ENCODE peak calls at places on chromosomes 6 and 20, in eight cellular contexts. T is H7; W is effector memory CD4-positive, alpha-beta T cell; Y is PC-3; N is lower leg skin; B is GM12865; V is aorta; S is astrocyte of the spinal cord. O is an unnamed sample.

GRCh38 chr6:150527100-150527499 is 72.6 kb upstream of the PLEKHG1 start:
- DNase-seq in W (no peak), N (no peak), S (peak; percentile 26), Y (peak; percentile 33), V (peak; percentile 50), T (no peak), B (no peak), O (peak; percentile 12)

GRCh38 chr20:40154514-40154913 is 534.5 kb downstream of the MAFB start:
- DNase-seq in T (no peak), N (no peak), V (no peak), Y (no peak), W (no peak), B (no peak), S (no peak), O (no peak)

GRCh38 chr6:63724721-63725120 is 89.1 kb downstream of the PHF3 start:
- DNase-seq in N (no peak), V (no peak), B (no peak), S (no peak), Y (no peak), W (no peak), T (no peak), O (no peak)

GRCh38 chr6:167122827-167123657 is at the start of gene CCR6:
- DNase-seq in S (no peak), B (peak; percentile 49), W (no peak), N (no peak), V (no peak), Y (no peak), T (no peak), O (no peak)

GRCh38 chr20:64254156-64254555 is 1.4 kb upstream of the PCMTD2 start:
- DNase-seq in T (no peak), V (no peak), W (no peak), S (no peak), B (no peak), Y (no peak), N (no peak), O (no peak)

GRCh38 chr6:136466789-136467585 is 83.2 kb downstream of the MAP7 start:
- DNase-seq in Y (no peak), V (no peak), T (no peak), W (no peak), B (no peak), S (no peak), N (no peak), O (peak; percentile 12)

GRCh38 chr6:75331134-75331533 is 46.5 kb upstream of the TMEM30A start:
- DNase-seq in V (no peak), S (peak; percentile 47), N (no peak), Y (peak; percentile 65), B (no peak), T (no peak), W (no peak), O (no peak)

GRCh38 chr6:15770347-15771143 is 107.7 kb upstream of the DTNBP1 start:
- DNase-seq in B (peak; percentile 78), N (no peak), Y (peak; percentile 37), V (no peak), T (no peak), W (no peak), S (no peak), O (no peak)

GRCh38 chr6:41289815-41290214 is 3.3 kb upstream of the TREM1 start:
- DNase-seq in S (no peak), Y (no peak), V (no peak), N (no peak), B (no peak), W (no peak), T (no peak), O (no peak)

GRCh38 chr6:155341130-155341828 is 27.0 kb upstream of the TFB1M start:
- DNase-seq in V (no peak), N (no peak), S (peak; percentile 81), W (no peak), B (peak; percentile 69), Y (peak; percentile 74), T (no peak), O (no peak)

GRCh38 chr6:110541701-110542309 is 65.4 kb upstream of the SLC22A16 start:
- DNase-seq in T (no peak), N (no peak), V (no peak), W (no peak), S (no peak), Y (no peak), B (no peak), O (no peak)

GRCh38 chr6:39200498-39201020 is 28.7 kb downstream of the KCNK5 start:
- DNase-seq in S (no peak), Y (peak; percentile 50), V (no peak), W (no peak), N (no peak), T (no peak), B (no peak), O (peak; percentile 77)

GRCh38 chr6:24107294-24107693 is 18.7 kb upstream of the NRSN1 start:
- DNase-seq in T (no peak), V (no peak), N (no peak), W (no peak), S (no peak), B (no peak), Y (no peak), O (no peak)

GRCh38 chr20:36951198-36951976 is at the start of gene SAMHD1:
- DNase-seq in N (peak; percentile 95), S (peak; percentile 97), W (peak; percentile 79), V (peak; percentile 99), T (peak; percentile 99), Y (peak; percentile 99), B (peak; percentile 99), O (peak; percentile 99)

GRCh38 chr20:33042430-33042829 is 11.0 kb downstream of the BPIFB6 start:
- DNase-seq in W (no peak), S (no peak), T (no peak), B (no peak), N (no peak), Y (no peak), V (no peak), O (no peak)

GRCh38 chr6:111842271-111842822 is 30.9 kb downstream of the FYN start:
- DNase-seq in N (no peak), W (no peak), Y (no peak), S (no peak), T (no peak), B (no peak), V (no peak), O (no peak)

GRCh38 chr6:26445934-26446667 is 5.8 kb downstream of the BTN3A3 start:
- DNase-seq in N (no peak), B (peak; percentile 92), S (no peak), Y (no peak), V (no peak), W (peak; percentile 25), T (no peak), O (no peak)

GRCh38 chr20:50810063-50810462 is 15.2 kb downstream of the BCAS4 start:
- DNase-seq in S (no peak), Y (no peak), W (no peak), V (no peak), B (peak; percentile 31), N (no peak), T (no peak), O (no peak)
- H3K4me3 ChIP-seq in S (no peak overlapping the region), Y (no peak overlapping the region), W (no peak overlapping the region), V (no peak overlapping the region), B (peak overlapping the region; percentile 42), N (no peak overlapping the region), T (no peak overlapping the region), O (no peak overlapping the region)

GRCh38 chr20:34216382-34216742 is 24.9 kb upstream of the ASIP start:
- DNase-seq in T (no peak), W (no peak), N (no peak), B (no peak), V (no peak), Y (no peak), S (no peak), O (no peak)
- H3K4me3 ChIP-seq in T (peak overlapping the region; percentile 59), W (no peak overlapping the region), N (no peak overlapping the region), B (no peak overlapping the region), V (no peak overlapping the region), Y (peak overlapping the region; percentile 63), S (peak overlapping the region; percentile 50), O (peak overlapping the region; percentile 17)

GRCh38 chr6:104955491-104955890 is 1.4 kb upstream of the LIN28B start:
- DNase-seq in V (no peak), Y (no peak), B (no peak), W (no peak), N (no peak), S (no peak), T (peak; percentile 61), O (no peak)

GRCh38 chr6:104957301-104958177 is 632 bp downstream of the LIN28B start:
- DNase-seq in B (no peak), N (no peak), S (no peak), W (no peak), V (no peak), T (peak; percentile 60), Y (no peak), O (no peak)

GRCh38 chr6:104958178-104958520 is 1.2 kb downstream of the LIN28B start:
- DNase-seq in B (no peak), S (no peak), N (no peak), V (no peak), Y (no peak), W (no peak), T (no peak), O (no peak)

GRCh38 chr6:104955927-104956662 is 812 bp upstream of the LIN28B start:
- DNase-seq in S (no peak), W (no peak), V (no peak), N (no peak), Y (no peak), B (no peak), T (peak; percentile 62), O (no peak)

GRCh38 chr6:104956663-104957294 is at the start of gene LIN28B:
- DNase-seq in T (no peak), Y (no peak), W (no peak), N (no peak), V (no peak), B (no peak), S (no peak), O (no peak)
- H3K4me3 ChIP-seq in T (peak within 1 kb of the TSS; percentile 54), Y (no peak within 1 kb of the TSS), W (no peak within 1 kb of the TSS), N (no peak within 1 kb of the TSS), V (no peak within 1 kb of the TSS), B (no peak within 1 kb of the TSS), S (no peak within 1 kb of the TSS), O (no peak within 1 kb of the TSS)

GRCh38 chr6:148968636-148969270 is 221.9 kb downstream of the UST start:
- DNase-seq in N (no peak), T (no peak), W (no peak), V (no peak), S (peak; percentile 70), Y (no peak), B (no peak), O (no peak)

GRCh38 chr6:148969271-148969666 is 222.4 kb downstream of the UST start:
- DNase-seq in N (no peak), W (no peak), S (no peak), B (no peak), T (no peak), V (no peak), Y (no peak), O (no peak)

GRCh38 chr6:148971027-148971927 is 224.4 kb downstream of the UST start:
- DNase-seq in Y (peak; percentile 73), V (no peak), N (no peak), T (no peak), B (no peak), S (peak; percentile 39), W (no peak), O (no peak)

GRCh38 chr6:148967546-148967945 is 220.7 kb downstream of the UST start:
- DNase-seq in W (no peak), S (no peak), B (no peak), N (no peak), Y (no peak), V (no peak), T (peak; percentile 37), O (no peak)

DNA sequence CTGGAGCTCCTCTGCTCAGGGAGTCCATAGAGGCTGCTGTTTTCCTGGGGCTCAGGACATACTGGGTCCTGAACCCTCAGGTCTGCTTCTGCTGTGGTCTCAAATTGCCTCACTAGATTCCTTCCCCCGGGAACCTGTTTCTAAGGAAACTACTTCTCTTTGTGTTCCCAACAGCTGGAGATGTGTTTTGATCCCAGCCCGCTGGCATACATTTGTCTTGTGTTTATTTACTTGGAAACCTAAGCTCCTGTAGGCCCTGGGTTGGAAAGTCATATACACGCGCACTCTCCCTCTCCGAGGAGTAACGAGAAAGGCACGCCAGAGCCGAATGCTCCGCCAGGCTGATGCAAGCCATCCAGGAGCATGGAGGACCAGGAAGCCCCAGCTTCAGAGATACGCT is 222.8 kb downstream of the UST start:
- DNase-seq in W (no peak), B (no peak), Y (no peak), V (no peak), S (peak; percentile 95), N (peak; percentile 50), T (peak; percentile 50), O (no peak)
- H3K4me3 ChIP-seq in W (no peak overlapping the region), B (no peak overlapping the region), Y (no peak overlapping the region), V (no peak overlapping the region), S (no peak overlapping the region), N (no peak overlapping the region), T (no peak overlapping the region), O (no peak overlapping the region)

O was measured in thyroid gland.